ENCODE peak calls at places on chromosomes 1 and 21, in nine cellular contexts. One of them, this sample, is unnamed.

GRCh38 chr21:37005548-37006242 is 807 bp upstream of the RIPPLY3 start:
- DNase-seq in left lung: no peak
- DNase-seq in heart right ventricle: no peak
- DNase-seq in GM23338: peak
- DNase-seq in mammary epithelial cell: no peak
- DNase-seq in adrenal gland: no peak
- DNase-seq in foreskin fibroblast: no peak
- DNase-seq in A549: no peak
- DNase-seq in left ventricle myocardium inferior: no peak
- DNase-seq in this sample: no peak

GRCh38 chr1:24643362-24644346 is 552 bp downstream of the SRRM1 start:
- DNase-seq in left lung: peak
- DNase-seq in heart right ventricle: peak
- DNase-seq in GM23338: peak
- DNase-seq in mammary epithelial cell: peak
- DNase-seq in adrenal gland: peak
- DNase-seq in foreskin fibroblast: peak
- DNase-seq in A549: peak
- DNase-seq in left ventricle myocardium inferior: no peak
- DNase-seq in this sample: peak

GRCh38 chr1:172993640-172994039 is 57.1 kb downstream of the TNFSF18 start:
- DNase-seq in left lung: no peak
- DNase-seq in heart right ventricle: no peak
- DNase-seq in GM23338: no peak
- DNase-seq in mammary epithelial cell: no peak
- DNase-seq in adrenal gland: no peak
- DNase-seq in foreskin fibroblast: peak
- DNase-seq in A549: no peak
- DNase-seq in left ventricle myocardium inferior: no peak
- DNase-seq in this sample: no peak

GRCh38 chr1:13930151-13930550 is 230.2 kb downstream of the PRDM2 start:
- DNase-seq in left lung: no peak
- DNase-seq in heart right ventricle: no peak
- DNase-seq in GM23338: peak
- DNase-seq in mammary epithelial cell: no peak
- DNase-seq in adrenal gland: no peak
- DNase-seq in foreskin fibroblast: peak
- DNase-seq in A549: peak
- DNase-seq in left ventricle myocardium inferior: no peak
- DNase-seq in this sample: peak

GRCh38 chr1:2373551-2374259 is 17.6 kb downstream of the MORN1 start:
- DNase-seq in left lung: no peak
- DNase-seq in heart right ventricle: no peak
- DNase-seq in GM23338: no peak
- DNase-seq in mammary epithelial cell: no peak
- DNase-seq in adrenal gland: no peak
- DNase-seq in foreskin fibroblast: no peak
- DNase-seq in A549: no peak
- DNase-seq in left ventricle myocardium inferior: no peak
- DNase-seq in this sample: no peak

GRCh38 chr21:43279578-43279894 is 110.7 kb downstream of the CRYAA start:
- DNase-seq in left lung: no peak
- DNase-seq in heart right ventricle: no peak
- DNase-seq in GM23338: no peak
- DNase-seq in mammary epithelial cell: no peak
- DNase-seq in adrenal gland: no peak
- DNase-seq in foreskin fibroblast: no peak
- DNase-seq in A549: no peak
- DNase-seq in left ventricle myocardium inferior: peak
- DNase-seq in this sample: no peak

GRCh38 chr1:152185544-152186391 is 26.7 kb upstream of the RPTN start:
- DNase-seq in left lung: no peak
- DNase-seq in heart right ventricle: peak
- DNase-seq in GM23338: peak
- DNase-seq in mammary epithelial cell: peak
- DNase-seq in adrenal gland: peak
- DNase-seq in foreskin fibroblast: peak
- DNase-seq in A549: peak
- DNase-seq in left ventricle myocardium inferior: no peak
- DNase-seq in this sample: peak

GRCh38 chr1:33610391-33610790 is 137.9 kb downstream of the ZSCAN20 start:
- DNase-seq in left lung: no peak
- DNase-seq in heart right ventricle: no peak
- DNase-seq in GM23338: no peak
- DNase-seq in mammary epithelial cell: no peak
- DNase-seq in adrenal gland: no peak
- DNase-seq in foreskin fibroblast: no peak
- DNase-seq in A549: no peak
- DNase-seq in left ventricle myocardium inferior: no peak
- DNase-seq in this sample: no peak

GRCh38 chr1:49190138-49190537 is 413.4 kb upstream of the BEND5 start:
- DNase-seq in left lung: no peak
- DNase-seq in heart right ventricle: no peak
- DNase-seq in GM23338: no peak
- DNase-seq in mammary epithelial cell: no peak
- DNase-seq in adrenal gland: no peak
- DNase-seq in foreskin fibroblast: no peak
- DNase-seq in A549: no peak
- DNase-seq in left ventricle myocardium inferior: no peak
- DNase-seq in this sample: no peak

GRCh38 chr1:236065509-236066005 is 667 bp upstream of the NID1 start:
- DNase-seq in left lung: no peak
- DNase-seq in heart right ventricle: peak
- DNase-seq in GM23338: peak
- DNase-seq in mammary epithelial cell: no peak
- DNase-seq in adrenal gland: no peak
- DNase-seq in foreskin fibroblast: no peak
- DNase-seq in A549: no peak
- DNase-seq in left ventricle myocardium inferior: no peak
- DNase-seq in this sample: no peak

GRCh38 chr1:170927955-170928850 is 7.1 kb upstream of the MROH9 start:
- DNase-seq in left lung: no peak
- DNase-seq in heart right ventricle: no peak
- DNase-seq in GM23338: peak
- DNase-seq in mammary epithelial cell: peak
- DNase-seq in adrenal gland: no peak
- DNase-seq in foreskin fibroblast: peak
- DNase-seq in A549: peak
- DNase-seq in left ventricle myocardium inferior: no peak
- DNase-seq in this sample: peak

GRCh38 chr1:26861889-26862371 is 1.0 kb upstream of the SFN start:
- DNase-seq in left lung: peak
- DNase-seq in heart right ventricle: no peak
- DNase-seq in GM23338: no peak
- DNase-seq in mammary epithelial cell: peak
- DNase-seq in adrenal gland: no peak
- DNase-seq in foreskin fibroblast: no peak
- DNase-seq in A549: no peak
- DNase-seq in left ventricle myocardium inferior: no peak
- DNase-seq in this sample: peak

GRCh38 chr21:38139380-38140168 is 117.2 kb upstream of the KCNJ15 start:
- DNase-seq in left lung: no peak
- DNase-seq in heart right ventricle: no peak
- DNase-seq in GM23338: no peak
- DNase-seq in mammary epithelial cell: peak
- DNase-seq in adrenal gland: no peak
- DNase-seq in foreskin fibroblast: peak
- DNase-seq in A549: peak
- DNase-seq in left ventricle myocardium inferior: no peak
- DNase-seq in this sample: peak

GRCh38 chr1:242524571-242525359 is at the start of gene PLD5:
- DNase-seq in left lung: peak
- DNase-seq in heart right ventricle: no peak
- DNase-seq in GM23338: peak
- DNase-seq in mammary epithelial cell: peak
- DNase-seq in adrenal gland: peak
- DNase-seq in foreskin fibroblast: peak
- DNase-seq in A549: peak
- DNase-seq in left ventricle myocardium inferior: no peak
- DNase-seq in this sample: peak

DNA sequence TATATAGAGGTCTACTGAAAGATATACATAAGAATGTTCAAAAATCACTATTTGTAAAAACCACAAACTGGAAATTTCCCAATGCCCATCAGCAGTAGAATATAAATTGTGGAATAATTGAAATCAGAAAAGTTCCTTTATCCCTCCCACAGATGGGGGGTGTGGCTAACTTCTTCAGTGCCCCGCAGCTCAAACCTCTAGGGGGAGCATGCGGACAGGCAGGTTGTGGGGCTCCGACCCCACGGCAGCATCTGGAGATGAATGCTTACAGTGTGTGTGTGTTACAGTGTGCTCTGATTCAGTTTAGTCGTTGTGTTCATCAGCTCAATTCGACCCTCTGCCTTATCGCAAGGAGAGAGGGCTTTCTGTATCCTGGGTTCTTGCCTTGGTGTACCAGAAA is 262.1 kb upstream of the LRRC7 start:
- DNase-seq in left lung: no peak
- DNase-seq in heart right ventricle: no peak
- DNase-seq in GM23338: peak
- DNase-seq in mammary epithelial cell: peak
- DNase-seq in adrenal gland: no peak
- DNase-seq in foreskin fibroblast: no peak
- DNase-seq in A549: peak
- DNase-seq in left ventricle myocardium inferior: no peak
- DNase-seq in this sample: peak
- TF ChIP-seq CTCF in left lung: no peak
- TF ChIP-seq CTCF in heart right ventricle: no peak
- TF ChIP-seq CTCF in GM23338: peak
- TF ChIP-seq CTCF in mammary epithelial cell: peak
- TF ChIP-seq CTCF in adrenal gland: no peak
- TF ChIP-seq CTCF in foreskin fibroblast: no peak
- TF ChIP-seq CTCF in A549: no peak
- TF ChIP-seq CTCF in left ventricle myocardium inferior: no peak
- TF ChIP-seq CTCF in this sample: no peak

GRCh38 chr1:119676571-119677206 is 28.6 kb upstream of the ZNF697 start:
- DNase-seq in left lung: no peak
- DNase-seq in heart right ventricle: no peak
- DNase-seq in GM23338: peak
- DNase-seq in mammary epithelial cell: no peak
- DNase-seq in adrenal gland: no peak
- DNase-seq in foreskin fibroblast: no peak
- DNase-seq in A549: no peak
- DNase-seq in left ventricle myocardium inferior: no peak
- DNase-seq in this sample: peak
- TF ChIP-seq CTCF in left lung: no peak
- TF ChIP-seq CTCF in heart right ventricle: no peak
- TF ChIP-seq CTCF in GM23338: peak
- TF ChIP-seq CTCF in mammary epithelial cell: no peak
- TF ChIP-seq CTCF in adrenal gland: no peak
- TF ChIP-seq CTCF in foreskin fibroblast: no peak
- TF ChIP-seq CTCF in A549: no peak
- TF ChIP-seq CTCF in left ventricle myocardium inferior: no peak
- TF ChIP-seq CTCF in this sample: no peak

GRCh38 chr1:160078392-160079195 is 2.7 kb upstream of the KCNJ9 start:
- DNase-seq in left lung: no peak
- DNase-seq in heart right ventricle: no peak
- DNase-seq in GM23338: peak
- DNase-seq in mammary epithelial cell: peak
- DNase-seq in adrenal gland: no peak
- DNase-seq in foreskin fibroblast: peak
- DNase-seq in A549: peak
- DNase-seq in left ventricle myocardium inferior: no peak
- DNase-seq in this sample: peak
- TF ChIP-seq CTCF in left lung: peak
- TF ChIP-seq CTCF in heart right ventricle: peak
- TF ChIP-seq CTCF in GM23338: peak
- TF ChIP-seq CTCF in mammary epithelial cell: peak
- TF ChIP-seq CTCF in adrenal gland: peak
- TF ChIP-seq CTCF in foreskin fibroblast: peak
- TF ChIP-seq CTCF in A549: peak
- TF ChIP-seq CTCF in left ventricle myocardium inferior: peak
- TF ChIP-seq CTCF in this sample: peak

DNA sequence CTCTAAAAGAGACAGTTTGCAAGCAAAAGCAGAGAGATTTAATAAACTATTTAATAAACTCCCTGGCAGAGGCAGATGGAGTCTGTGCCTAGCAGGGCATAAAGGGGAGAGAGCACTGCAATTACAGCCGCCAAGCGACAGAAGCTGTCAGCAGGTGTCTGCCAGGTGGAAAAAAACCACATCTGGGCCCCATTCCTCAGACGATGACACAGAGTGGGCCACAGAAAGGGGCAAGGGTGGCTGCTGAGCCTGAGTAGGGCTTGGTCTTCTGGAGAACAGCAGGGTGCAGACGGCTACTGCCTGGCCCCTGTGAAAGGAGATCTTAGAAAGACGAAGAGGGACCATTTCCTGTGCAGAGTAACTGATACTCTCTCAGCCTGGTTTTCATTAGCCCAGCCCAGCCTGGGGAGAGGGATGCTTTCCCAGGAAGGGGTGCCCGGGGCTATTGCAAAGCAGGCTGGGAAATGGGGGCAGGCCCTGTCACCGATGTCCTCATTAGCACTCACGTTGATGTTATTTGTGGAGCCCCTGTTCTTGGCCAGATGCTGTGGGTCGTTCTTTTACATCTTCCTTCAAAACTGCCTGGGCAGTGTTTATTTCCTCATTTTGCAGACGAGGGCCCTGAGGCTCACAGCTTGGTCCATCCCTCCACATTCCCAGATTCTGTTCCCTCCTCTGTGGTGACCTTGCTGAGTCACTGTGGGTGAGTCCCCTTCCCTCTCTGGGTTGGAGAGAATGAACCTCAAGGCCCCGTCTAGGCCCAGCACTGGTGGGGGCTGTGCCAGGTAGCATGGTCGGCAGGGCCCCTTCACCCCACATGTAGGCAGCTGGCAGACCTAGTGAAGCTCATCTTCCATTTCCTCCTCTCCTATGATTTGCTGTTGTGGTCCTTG is 472.7 kb downstream of the PTPRU start:
- DNase-seq in left lung: no peak
- DNase-seq in heart right ventricle: no peak
- DNase-seq in GM23338: peak
- DNase-seq in mammary epithelial cell: peak
- DNase-seq in adrenal gland: no peak
- DNase-seq in foreskin fibroblast: peak
- DNase-seq in A549: peak
- DNase-seq in left ventricle myocardium inferior: no peak
- DNase-seq in this sample: peak
- TF ChIP-seq CTCF in left lung: no peak
- TF ChIP-seq CTCF in heart right ventricle: no peak
- TF ChIP-seq CTCF in GM23338: no peak
- TF ChIP-seq CTCF in mammary epithelial cell: no peak
- TF ChIP-seq CTCF in adrenal gland: no peak
- TF ChIP-seq CTCF in foreskin fibroblast: no peak
- TF ChIP-seq CTCF in A549: no peak
- TF ChIP-seq CTCF in left ventricle myocardium inferior: no peak
- TF ChIP-seq CTCF in this sample: no peak

GRCh38 chr1:113219377-113219776 is 146.4 kb downstream of the LRIG2 start:
- DNase-seq in left lung: no peak
- DNase-seq in heart right ventricle: no peak
- DNase-seq in GM23338: peak
- DNase-seq in mammary epithelial cell: no peak
- DNase-seq in adrenal gland: no peak
- DNase-seq in foreskin fibroblast: no peak
- DNase-seq in A549: no peak
- DNase-seq in left ventricle myocardium inferior: no peak
- DNase-seq in this sample: peak
- TF ChIP-seq CTCF in left lung: no peak
- TF ChIP-seq CTCF in heart right ventricle: peak
- TF ChIP-seq CTCF in GM23338: peak
- TF ChIP-seq CTCF in mammary epithelial cell: peak
- TF ChIP-seq CTCF in adrenal gland: no peak
- TF ChIP-seq CTCF in foreskin fibroblast: no peak
- TF ChIP-seq CTCF in A549: no peak
- TF ChIP-seq CTCF in left ventricle myocardium inferior: peak
- TF ChIP-seq CTCF in this sample: peak

GRCh38 chr1:245516178-245516829 is 361.5 kb downstream of the KIF26B start:
- DNase-seq in left lung: no peak
- DNase-seq in heart right ventricle: no peak
- DNase-seq in GM23338: peak
- DNase-seq in mammary epithelial cell: no peak
- DNase-seq in adrenal gland: no peak
- DNase-seq in foreskin fibroblast: peak
- DNase-seq in A549: peak
- DNase-seq in left ventricle myocardium inferior: no peak
- DNase-seq in this sample: peak
- TF ChIP-seq CTCF in left lung: no peak
- TF ChIP-seq CTCF in heart right ventricle: no peak
- TF ChIP-seq CTCF in GM23338: peak
- TF ChIP-seq CTCF in mammary epithelial cell: no peak
- TF ChIP-seq CTCF in adrenal gland: no peak
- TF ChIP-seq CTCF in foreskin fibroblast: no peak
- TF ChIP-seq CTCF in A549: peak
- TF ChIP-seq CTCF in left ventricle myocardium inferior: no peak
- TF ChIP-seq CTCF in this sample: peak

This sample was measured in MCF 10A.